ENCODE peak calls at places on chromosome 11, in seven cellular contexts. G is stimulated activated naive B cell treated with anti-CD40 and anti-IgM and Interleukin-4, amounts not matched to agents 10 μg/mL and 1 μg/mL and 100 μg/mL, for 72 hours; Z is fibroblast of pulmonary artery; D is SIG-M5; V is activated CD4-positive, CD25-positive, alpha-beta regulatory T cell; P is nephron progenitor cell; T is NCI-H1436 treated with DMSO at 0.1 percent for 48 hours. E is an unnamed sample.

GRCh38 chr11:57131080-57131790 is 50.5 kb upstream of the LRRC55 start:
- DNase-seq in V (no peak), G (no peak), T (no peak), D (no peak), Z (peak), P (peak), E (no peak)

GRCh38 chr11:72308226-72309073 is 64.5 kb upstream of the PHOX2A start:
- DNase-seq in V (no peak), G (no peak), D (no peak), T (peak), P (no peak), Z (peak), E (peak)

GRCh38 chr11:1478544-1478943 is 8.0 kb downstream of the MOB2 start:
- DNase-seq in V (no peak), P (no peak), G (no peak), T (no peak), Z (no peak), D (no peak), E (no peak)

GRCh38 chr11:68838572-68838964 is 3.1 kb downstream of the CPT1A start:
- DNase-seq in Z (peak), T (no peak), D (no peak), V (no peak), P (no peak), G (no peak), E (no peak)

GRCh38 chr11:15406952-15407351 is 292.2 kb downstream of the INSC start:
- DNase-seq in T (no peak), V (no peak), G (no peak), D (no peak), P (no peak), Z (no peak), E (no peak)

GRCh38 chr11:72712168-72712721 is 38.0 kb upstream of the PDE2A start:
- DNase-seq in Z (no peak), T (no peak), D (no peak), P (no peak), G (no peak), V (no peak), E (no peak)

GRCh38 chr11:86728562-86728961 is 56.1 kb upstream of the ME3 start:
- DNase-seq in V (no peak), T (no peak), G (no peak), D (no peak), P (no peak), Z (no peak), E (no peak)

GRCh38 chr11:47359162-47359561 is 6.7 kb upstream of the MYBPC3 start:
- DNase-seq in P (no peak), D (no peak), G (no peak), T (no peak), V (no peak), Z (no peak), E (no peak)

GRCh38 chr11:96704847-96705246 is 315.0 kb downstream of the JRKL start:
- DNase-seq in T (no peak), G (no peak), V (no peak), D (no peak), Z (peak), P (no peak), E (no peak)

GRCh38 chr11:106101797-106102196 is 24.3 kb downstream of the AASDHPPT start:
- DNase-seq in V (no peak), P (no peak), G (no peak), Z (peak), D (no peak), T (no peak), E (no peak)

GRCh38 chr11:112516771-112517170 is 256.1 kb upstream of the PLET1 start:
- DNase-seq in Z (no peak), P (no peak), T (no peak), G (no peak), V (no peak), D (no peak), E (no peak)

GRCh38 chr11:32374261-32374711 is 61.1 kb downstream of the WT1 start:
- DNase-seq in G (peak), P (peak), D (no peak), Z (peak), V (no peak), T (no peak), E (no peak)

GRCh38 chr11:129611661-129612566 is 203.7 kb upstream of the TMEM45B start:
- DNase-seq in D (no peak), G (no peak), V (no peak), P (no peak), T (no peak), Z (no peak), E (no peak)

GRCh38 chr11:120771551-120772060 is 252.3 kb upstream of the TBCEL start:
- DNase-seq in V (no peak), G (no peak), T (no peak), D (no peak), Z (no peak), P (no peak), E (no peak)

E was measured in mesothelial cell of epicardium.